ENCODE peak calls at places on chromosome 4, in five cellular contexts. G is HepG2, J is HEK293T, E is NT2/D1, M is H1. R is an unnamed sample.

GRCh38 chr4:166655705-166656104 is 578.6 kb downstream of the SPOCK3 start:
- DNase-seq in G (no peak), J (no peak), M (no peak), E (no peak), R (no peak)

GRCh38 chr4:8911311-8912088 is 39.9 kb upstream of the HMX1 start:
- DNase-seq in M (peak; percentile 43), E (no peak), J (no peak), G (no peak), R (no peak)

GRCh38 chr4:101594588-101594987 is 195.9 kb upstream of the BANK1 start:
- DNase-seq in G (no peak), J (no peak), E (no peak), M (no peak), R (no peak)

GRCh38 chr4:924107-925096 is 7.7 kb downstream of the GAK start:
- DNase-seq in J (no peak), G (no peak), E (no peak), M (no peak), R (peak; percentile 50)

GRCh38 chr4:2799971-2800690 is 7.2 kb downstream of the SH3BP2 start:
- DNase-seq in J (no peak), G (no peak), E (no peak), M (no peak), R (no peak)

GRCh38 chr4:106585920-106586349 is 217.4 kb upstream of the GIMD1 start:
- DNase-seq in G (no peak), J (no peak), E (no peak), M (no peak), R (no peak)

GRCh38 chr4:30818541-30818940 is 98.4 kb downstream of the PCDH7 start:
- DNase-seq in J (no peak), M (no peak), G (no peak), E (no peak), R (no peak)

GRCh38 chr4:90660672-90661071 is 533.5 kb downstream of the CCSER1 start:
- DNase-seq in E (no peak), J (no peak), M (no peak), G (no peak), R (no peak)

GRCh38 chr4:1472911-1473518 is 66.8 kb upstream of the NKX1-1 start:
- DNase-seq in E (no peak), G (no peak), J (no peak), M (no peak), R (no peak)

GRCh38 chr4:86358176-86358701 is 1.6 kb downstream of the MAPK10 start:
- DNase-seq in M (no peak), G (no peak), E (no peak), J (no peak), R (no peak)

GRCh38 chr4:52712991-52713275 is 38.3 kb downstream of the ERVMER34-1 start:
- DNase-seq in J (no peak), E (no peak), G (no peak), M (no peak), R (no peak)

GRCh38 chr4:127622621-127622922 is 10.2 kb upstream of the INTU start:
- DNase-seq in G (no peak), M (no peak), E (no peak), J (peak; percentile 74), R (no peak)

GRCh38 chr4:101993002-101993840 is 202.7 kb downstream of the BANK1 start:
- DNase-seq in M (no peak), G (no peak), J (no peak), E (no peak), R (no peak)

GRCh38 chr4:18844726-18845125 is 823.2 kb upstream of the LCORL start:
- DNase-seq in J (no peak), E (no peak), G (no peak), M (no peak), R (no peak)

GRCh38 chr4:112381996-112382692 is 85.0 kb downstream of the ALPK1 start:
- DNase-seq in J (no peak), M (no peak), G (no peak), E (no peak), R (no peak)

GRCh38 chr4:130478406-130478805 is 1382.5 kb downstream of the C4orf33 start:
- DNase-seq in J (no peak), E (no peak), G (no peak), M (no peak), R (no peak)

GRCh38 chr4:648579-649292 is 23.4 kb downstream of the PDE6B start:
- DNase-seq in M (no peak), J (no peak), E (no peak), G (peak; percentile 35), R (no peak)

GRCh38 chr4:185039508-185040273 is 21.4 kb downstream of the HELT start:
- DNase-seq in J (peak; percentile 56), G (peak; percentile 30), E (no peak), M (peak; percentile 70), R (peak; percentile 23)

GRCh38 chr4:81061340-81061730 is 30.8 kb downstream of the BMP3 start:
- DNase-seq in E (no peak), G (no peak), J (no peak), M (no peak), R (no peak)

GRCh38 chr4:119652978-119653377 is 24.4 kb upstream of the PDE5A start:
- DNase-seq in J (no peak), M (no peak), E (no peak), G (no peak), R (no peak)
- TF ChIP-seq SUZ12 in J (no peak), M (no peak), E (no peak), G (no peak), R (no peak)

GRCh38 chr4:143667461-143667860 is 33.0 kb downstream of the FREM3 start:
- DNase-seq in G (no peak), M (no peak), E (no peak), J (no peak), R (no peak)
- TF ChIP-seq SUZ12 in G (no peak), M (no peak), E (no peak), J (no peak), R (no peak)

DNA sequence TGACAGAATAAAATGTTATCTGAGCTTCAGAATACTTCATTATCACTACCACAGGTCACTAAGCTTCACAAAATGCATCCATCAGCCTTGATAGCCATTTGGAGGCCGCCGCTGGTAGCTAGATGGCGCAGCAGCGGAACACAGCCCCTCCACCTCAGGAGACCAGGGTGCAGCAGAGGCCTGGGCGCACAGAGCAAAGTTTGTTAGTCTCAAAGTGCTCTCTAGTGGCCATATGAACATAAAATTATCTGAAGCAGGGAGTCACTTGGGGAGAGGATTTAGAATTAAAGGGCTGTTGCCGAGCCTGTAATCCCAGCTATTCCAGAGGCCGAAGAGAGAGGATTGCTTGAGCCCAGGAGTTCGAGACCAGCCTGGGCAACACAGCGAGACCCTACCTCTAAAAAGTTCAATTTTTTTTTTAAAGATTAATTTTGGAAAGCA is 8.1 kb upstream of the DCTD start:
- DNase-seq in M (peak; percentile 69), J (peak; percentile 63), G (peak; percentile 89), E (no peak), R (peak; percentile 47)
- TF ChIP-seq SUZ12 in M (no peak), J (no peak), G (no peak), E (no peak), R (no peak)

GRCh38 chr4:11900277-11900676 is 471.6 kb upstream of the HS3ST1 start:
- DNase-seq in J (no peak), E (no peak), G (no peak), M (no peak), R (no peak)

GRCh38 chr4:11904991-11905760 is 476.5 kb upstream of the HS3ST1 start:
- DNase-seq in E (no peak), G (no peak), J (no peak), M (no peak), R (no peak)

GRCh38 chr4:11908712-11909111 is 480.0 kb upstream of the HS3ST1 start:
- DNase-seq in E (no peak), M (no peak), J (no peak), G (no peak), R (no peak)

GRCh38 chr4:11908205-11908604 is 479.5 kb upstream of the HS3ST1 start:
- DNase-seq in G (no peak), J (no peak), E (no peak), M (no peak), R (no peak)

DNA sequence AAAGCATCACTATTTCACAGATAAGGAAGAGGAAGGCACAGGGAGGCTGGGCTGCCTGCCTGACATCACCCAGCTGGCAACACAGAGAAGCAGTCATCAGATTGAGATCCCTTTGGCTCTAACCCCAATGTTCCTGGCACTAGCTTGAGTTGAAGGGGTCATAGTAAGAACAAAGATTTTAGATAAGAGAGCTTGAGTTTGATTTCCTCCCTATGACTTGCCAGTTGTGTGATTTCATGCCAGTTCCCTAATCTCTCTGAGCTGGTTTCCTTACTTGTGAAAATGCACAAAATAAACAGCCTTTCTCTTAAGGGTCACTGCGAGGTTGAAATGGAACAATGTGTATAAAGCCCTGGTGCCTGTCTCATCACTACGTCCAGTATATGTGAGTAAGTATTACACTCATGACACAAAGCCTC is 475.4 kb upstream of the HS3ST1 start:
- DNase-seq in J (no peak), M (no peak), G (no peak), E (no peak), R (no peak)
- TF ChIP-seq SUZ12 in J (no peak), M (no peak), G (no peak), E (no peak), R (no peak)

GRCh38 chr4:138186264-138186663 is 55.9 kb downstream of the SLC7A11 start:
- DNase-seq in G (no peak), E (no peak), M (no peak), J (no peak), R (no peak)
- TF ChIP-seq SUZ12 in G (no peak), E (no peak), M (no peak), J (no peak), R (no peak)

GRCh38 chr4:47623916-47624554 is 139.0 kb downstream of the ATP10D start:
- DNase-seq in G (no peak), J (no peak), M (no peak), E (no peak), R (no peak)
- TF ChIP-seq SUZ12 in G (no peak), J (no peak), M (no peak), E (no peak), R (no peak)

GRCh38 chr4:109164011-109164410 is 138.4 kb downstream of the COL25A1 start:
- DNase-seq in G (peak; percentile 2), E (peak; percentile 6), J (no peak), M (no peak), R (no peak)
- TF ChIP-seq SUZ12 in G (no peak), E (no peak), J (no peak), M (no peak), R (no peak)

DNA sequence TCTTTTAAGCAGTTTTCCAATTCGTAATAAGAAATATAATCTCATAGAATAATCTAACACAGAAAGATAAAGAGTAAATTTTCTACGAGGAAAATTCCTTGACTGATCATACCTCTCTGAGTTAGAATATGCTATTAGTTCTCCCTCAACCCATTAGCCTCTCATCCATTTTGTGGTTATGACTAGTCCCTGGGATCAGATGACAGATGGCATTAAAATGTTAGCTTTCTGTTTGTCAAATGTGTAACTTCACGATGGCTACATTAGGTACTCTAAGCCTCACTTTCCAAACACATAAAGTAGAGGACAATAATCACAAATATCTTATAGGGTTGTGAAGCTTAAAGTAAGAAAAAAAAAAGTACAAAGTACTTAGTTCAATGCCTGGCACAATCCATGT is 112.2 kb downstream of the ZAR1 start:
- DNase-seq in M (no peak), J (no peak), G (no peak), E (no peak), R (no peak)
- TF ChIP-seq SUZ12 in M (no peak), J (no peak), G (no peak), E (no peak), R (no peak)